ENCODE peak calls at places on chromosomes 3 and 15, in nine cellular contexts. M, G, C, S, F, D, K, R and J are unnamed samples.

GRCh38 chr15:98440917-98441316 is 207.4 kb upstream of the IGF1R start:
- DNase-seq in M (no peak), G (no peak), C (no peak), S (no peak), F (no peak), D (no peak), K (no peak), R (no peak), J (no peak)

GRCh38 chr3:73136941-73137340 is 75.5 kb downstream of the EBLN2 start:
- DNase-seq in M (no peak), G (no peak), C (no peak), S (no peak), F (no peak), D (no peak), K (no peak), R (no peak), J (no peak)

GRCh38 chr3:132394334-132394733 is 23.0 kb upstream of the DNAJC13 start:
- DNase-seq in M (no peak), G (no peak), C (no peak), S (peak; percentile 78), F (no peak), D (no peak), K (peak; percentile 63), R (no peak), J (no peak)

GRCh38 chr15:43390723-43391122 is 19.8 kb downstream of the TUBGCP4 start:
- DNase-seq in M (no peak), G (no peak), C (no peak), S (no peak), F (no peak), D (no peak), K (peak; percentile 35), R (no peak), J (no peak)

GRCh38 chr15:35738370-35738769 is 192.4 kb upstream of the DPH6 start:
- DNase-seq in M (no peak), G (no peak), C (no peak), S (no peak), F (no peak), D (no peak), K (peak; percentile 88), R (peak; percentile 77), J (no peak)

GRCh38 chr3:13078158-13078905 is 5.1 kb upstream of the IQSEC1 start:
- DNase-seq in M (no peak), G (no peak), C (no peak), S (peak; percentile 22), F (no peak), D (no peak), K (no peak), R (no peak), J (no peak)

GRCh38 chr3:159877924-159878323 is 110.7 kb upstream of the IL12A start:
- DNase-seq in M (no peak), G (no peak), C (no peak), S (no peak), F (no peak), D (peak; percentile 16), K (peak; percentile 91), R (peak; percentile 55), J (no peak)

GRCh38 chr15:40793216-40793989 is 13.5 kb upstream of the ZFYVE19 start:
- DNase-seq in M (no peak), G (no peak), C (no peak), S (no peak), F (no peak), D (peak; percentile 91), K (peak; percentile 96), R (peak; percentile 98), J (no peak)

GRCh38 chr3:10339376-10339955 is 18.6 kb upstream of the SEC13 start:
- DNase-seq in M (no peak), G (no peak), C (no peak), S (no peak), F (no peak), D (no peak), K (no peak), R (no peak), J (no peak)

DNA sequence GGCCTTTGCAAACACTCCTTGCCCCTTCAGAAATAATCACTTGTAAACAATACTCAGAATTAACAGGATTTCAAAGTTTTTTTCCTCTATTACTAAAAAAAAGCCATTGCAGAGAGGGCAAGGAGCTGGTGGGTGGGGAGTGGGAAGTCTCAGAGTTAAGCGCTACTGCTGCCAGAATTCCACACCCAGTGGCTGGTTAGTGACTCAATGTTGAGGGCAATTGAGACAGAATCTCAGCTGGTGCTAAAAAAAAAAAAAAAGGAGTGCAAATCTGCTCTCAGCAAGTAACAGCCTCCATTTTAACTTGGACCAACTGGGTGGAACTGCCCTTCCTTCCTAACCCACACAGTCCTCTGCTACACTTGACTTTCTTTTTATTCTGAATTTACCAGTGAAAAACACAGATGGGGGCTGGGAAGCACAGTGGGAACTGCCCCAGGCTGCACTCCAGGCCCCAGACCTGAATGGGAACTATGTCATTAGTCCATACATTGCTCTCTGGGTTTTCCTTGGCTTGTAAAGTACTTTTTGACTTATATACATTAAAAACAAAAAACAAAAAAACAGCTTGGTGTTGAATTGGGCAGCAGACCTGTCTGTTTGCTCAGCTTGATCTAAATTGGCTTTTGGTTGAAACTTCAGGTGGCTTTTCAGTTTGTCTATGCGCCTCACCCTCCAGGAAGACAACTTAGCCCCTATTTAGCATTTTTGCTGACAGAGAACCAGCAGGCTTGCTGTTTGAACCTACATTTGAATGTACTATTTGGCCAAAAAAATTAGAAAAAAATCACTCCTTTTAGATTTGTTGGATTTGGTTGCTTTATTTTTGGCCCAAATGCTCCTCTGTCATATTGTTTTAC is 357.8 kb upstream of the TBL1XR1 start:
- DNase-seq in M (peak; percentile 55), G (no peak), C (peak; percentile 35), S (peak; percentile 82), F (no peak), D (no peak), K (peak; percentile 91), R (peak; percentile 53), J (peak; percentile 73)
- H3K27ac ChIP-seq in M (peak overlapping the region; percentile 69), G (no peak overlapping the region), C (no peak overlapping the region), S (peak overlapping the region; percentile 36), F (no peak overlapping the region), D (no peak overlapping the region), K (no peak overlapping the region), R (no peak overlapping the region), J (peak overlapping the region; percentile 11)

DNA sequence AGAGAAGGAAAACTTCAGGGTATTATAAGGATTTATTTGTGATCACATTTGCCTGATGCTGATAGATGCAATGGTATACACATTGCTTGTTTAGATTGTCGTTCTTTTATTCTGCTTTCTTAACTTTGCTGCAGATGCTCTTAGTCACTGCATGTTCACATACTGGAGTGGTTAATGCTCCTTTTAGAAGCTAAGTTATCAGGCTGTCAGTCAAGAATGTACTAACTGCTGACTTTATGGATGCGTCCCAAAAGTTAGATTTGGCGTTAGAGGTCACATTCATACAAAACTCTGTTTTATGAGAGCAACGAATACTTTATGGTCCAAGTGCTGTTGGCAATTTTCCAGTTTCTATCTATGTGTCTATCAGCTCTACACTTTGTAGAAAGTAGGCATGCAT is 160.7 kb downstream of the BBX start:
- DNase-seq in M (no peak), G (no peak), C (no peak), S (no peak), F (peak; percentile 16), D (no peak), K (peak; percentile 82), R (no peak), J (no peak)
- H3K4me1 ChIP-seq in M (peaks cover 24% of the 10 kb centered on the region), G (peaks cover 29% of the 10 kb centered on the region), C (peaks cover 18% of the 10 kb centered on the region), S (no peaks in the 10 kb centered on the region), F (peaks cover 34% of the 10 kb centered on the region), D (peaks cover 5% of the 10 kb centered on the region), K (peaks cover 2% of the 10 kb centered on the region), R (no peaks in the 10 kb centered on the region), J (peaks cover 47% of the 10 kb centered on the region)

GRCh38 chr3:178320481-178321352 is 215.5 kb upstream of the KCNMB2 start:
- DNase-seq in M (no peak), G (no peak), C (no peak), S (peak; percentile 85), F (peak; percentile 91), D (no peak), K (peak; percentile 86), R (peak; percentile 28), J (peak; percentile 63)
- H3K27ac ChIP-seq in M (peak overlapping the region; percentile 24), G (no peak overlapping the region), C (peak overlapping the region; percentile 92), S (peak overlapping the region; percentile 97), F (peak overlapping the region; percentile 95), D (no peak overlapping the region), K (no peak overlapping the region), R (no peak overlapping the region), J (peak overlapping the region; percentile 85)

GRCh38 chr3:5187920-5188418 is 462 bp downstream of the EDEM1 start:
- DNase-seq in M (peak; percentile 40), G (no peak), C (no peak), S (peak; percentile 81), F (peak; percentile 57), D (peak; percentile 38), K (peak; percentile 41), R (peak; percentile 39), J (no peak)

GRCh38 chr3:5186854-5187151 is 704 bp upstream of the EDEM1 start:
- DNase-seq in M (no peak), G (no peak), C (no peak), S (no peak), F (peak; percentile 25), D (no peak), K (peak; percentile 62), R (peak; percentile 33), J (no peak)

GRCh38 chr3:5190147-5190791 is 2.8 kb downstream of the EDEM1 start:
- DNase-seq in M (no peak), G (no peak), C (no peak), S (no peak), F (no peak), D (no peak), K (no peak), R (no peak), J (no peak)

GRCh38 chr3:5187152-5187919 is at the start of gene EDEM1:
- DNase-seq in M (peak; percentile 90), G (peak; percentile 91), C (peak; percentile 96), S (peak; percentile 98), F (peak; percentile 93), D (peak; percentile 95), K (peak; percentile 93), R (peak; percentile 98), J (peak; percentile 95)

GRCh38 chr3:5188419-5189405 is 1.2 kb downstream of the EDEM1 start:
- DNase-seq in M (no peak), G (no peak), C (peak; percentile 82), S (no peak), F (peak; percentile 27), D (peak; percentile 53), K (peak; percentile 30), R (peak; percentile 49), J (no peak)
- H3K4me1 ChIP-seq in M (peaks cover 10% of the 10 kb centered on the region), G (peaks cover 60% of the 10 kb centered on the region), C (peaks cover 6% of the 10 kb centered on the region), S (peaks cover 7% of the 10 kb centered on the region), F (peaks cover 10% of the 10 kb centered on the region), D (peaks cover 30% of the 10 kb centered on the region), K (peaks cover 4% of the 10 kb centered on the region), R (peaks cover 41% of the 10 kb centered on the region), J (no peaks in the 10 kb centered on the region)

DNA sequence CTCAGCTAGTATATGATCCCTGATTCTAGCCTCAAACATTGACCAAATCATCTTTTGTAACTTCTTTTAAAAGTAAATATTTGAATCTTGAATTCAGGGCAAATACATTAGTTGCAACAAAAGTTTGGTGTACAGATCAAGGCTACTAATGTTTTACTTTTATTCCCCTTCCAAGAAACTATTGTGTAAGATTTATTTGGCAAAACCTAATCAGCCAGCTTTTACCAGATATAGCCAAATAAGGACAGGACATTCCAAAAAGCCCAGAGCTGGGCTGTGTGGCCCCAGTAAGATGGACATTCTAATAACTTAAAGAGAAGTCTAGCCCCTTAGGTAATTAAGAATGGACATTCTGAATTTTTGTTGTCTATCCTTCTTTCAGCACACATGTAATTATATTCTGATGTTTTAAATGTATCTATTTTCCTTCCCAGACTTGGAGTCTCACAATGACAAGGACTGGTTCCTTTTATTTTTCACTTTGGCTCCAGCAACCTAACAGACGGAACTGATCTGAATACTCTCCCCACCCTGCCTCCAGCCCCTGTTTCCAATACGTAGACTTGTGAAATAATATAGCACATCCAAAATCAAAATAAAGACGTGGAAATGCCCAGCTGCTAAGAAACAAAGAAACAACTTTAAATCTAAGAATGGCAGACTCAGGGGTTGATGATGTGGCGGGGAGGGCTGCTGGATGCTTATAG is 48.1 kb downstream of the STARD5 start:
- DNase-seq in M (no peak), G (no peak), C (no peak), S (peak; percentile 72), F (no peak), D (no peak), K (peak; percentile 18), R (no peak), J (no peak)
- H3K27ac ChIP-seq in M (no peak overlapping the region), G (peak overlapping the region; percentile 22), C (no peak overlapping the region), S (peak overlapping the region; percentile 51), F (no peak overlapping the region), D (no peak overlapping the region), K (no peak overlapping the region), R (no peak overlapping the region), J (peak overlapping the region; percentile 54)